ENCODE peak calls at places on chromosomes 5 and 9, in seven cellular contexts. X is AG10803; W is NCI-H774; Y is activated T-helper 2 cell treated with anti-CD3 and anti-CD28 coated beads, Interferon-gamma antibody, Interleukin-2, Interleukin-4, amounts not matched to agents 10 μg/mL and 5 μg/mL and 100 μg/mL, durations not matched to agents 14 hours and 24 hours and 36 hours; G is body of pancreas; O is ELR; T is astrocyte of the hippocampus. R is an unnamed sample.

GRCh38 chr9:80504525-80505235 is 932.9 kb downstream of the TLE4 start:
- DNase-seq in X (no peak), W (no peak), Y (no peak), G (no peak), O (peak; percentile 3), T (peak; percentile 48), R (no peak)

GRCh38 chr5:120538644-120539043 is 74.5 kb downstream of the PRR16 start:
- DNase-seq in X (peak; percentile 46), W (no peak), Y (no peak), G (no peak), O (peak; percentile 59), T (peak; percentile 36), R (no peak)

GRCh38 chr5:60810438-60811085 is 33.5 kb downstream of the ELOVL7 start:
- DNase-seq in X (peak; percentile 12), W (no peak), Y (no peak), G (no peak), O (peak; percentile 26), T (peak; percentile 77), R (no peak)

GRCh38 chr5:163912023-163912422 is 406.6 kb downstream of the MAT2B start:
- DNase-seq in X (no peak), W (no peak), Y (no peak), G (no peak), O (no peak), T (no peak), R (no peak)

GRCh38 chr5:130111723-130112122 is 207.5 kb downstream of the CHSY3 start:
- DNase-seq in X (no peak), W (no peak), Y (no peak), G (no peak), O (no peak), T (no peak), R (no peak)

GRCh38 chr9:16964228-16964627 is 93.8 kb upstream of the BNC2 start:
- DNase-seq in X (peak; percentile 99), W (no peak), Y (no peak), G (no peak), O (peak; percentile 99), T (peak; percentile 83), R (no peak)

GRCh38 chr5:141740885-141741284 is 58.9 kb upstream of the ARAP3 start:
- DNase-seq in X (no peak), W (no peak), Y (no peak), G (no peak), O (no peak), T (no peak), R (no peak)

GRCh38 chr5:170623576-170624181 is 119.9 kb downstream of the KCNIP1 start:
- DNase-seq in X (peak; percentile 61), W (peak; percentile 40), Y (no peak), G (peak; percentile 39), O (peak; percentile 71), T (peak; percentile 75), R (peak; percentile 56)

GRCh38 chr5:34002629-34003328 is 5.1 kb downstream of the AMACR start:
- DNase-seq in X (no peak), W (no peak), Y (no peak), G (no peak), O (no peak), T (peak; percentile 26), R (no peak)

R was measured in frontal cortex.